ENCODE peak calls at places on chromosomes 13 and 19, in four cellular contexts. One of them, this sample, is unnamed.

GRCh38 chr13:21227917-21228316 is 51.5 kb downstream of the MRPL57 start:
- DNase-seq in fibroblast of the aortic adventitia: no peak
- DNase-seq in fibroblast of mammary gland: no peak
- DNase-seq in PC-3: no peak
- DNase-seq in this sample: no peak

GRCh38 chr13:73025212-73026012 is 33.4 kb upstream of the KLF5 start:
- DNase-seq in PC-3: no peak
- DNase-seq in fibroblast of the aortic adventitia: peak
- DNase-seq in fibroblast of mammary gland: peak
- DNase-seq in this sample: no peak

GRCh38 chr13:44474122-44474910 is 100.7 kb downstream of the SERP2 start:
- DNase-seq in PC-3: peak
- DNase-seq in fibroblast of the aortic adventitia: peak
- DNase-seq in fibroblast of mammary gland: peak
- DNase-seq in this sample: no peak

GRCh38 chr13:101454767-101455166 is 2.3 kb downstream of the ITGBL1 start:
- DNase-seq in fibroblast of the aortic adventitia: peak
- DNase-seq in fibroblast of mammary gland: no peak
- DNase-seq in PC-3: peak
- DNase-seq in this sample: no peak

GRCh38 chr13:50200988-50201387 is 185.7 kb downstream of the KCNRG start:
- DNase-seq in fibroblast of mammary gland: no peak
- DNase-seq in fibroblast of the aortic adventitia: peak
- DNase-seq in PC-3: no peak
- DNase-seq in this sample: no peak

GRCh38 chr19:34484328-34484727 is 2.8 kb downstream of the WTIP start:
- DNase-seq in fibroblast of the aortic adventitia: no peak
- DNase-seq in PC-3: no peak
- DNase-seq in fibroblast of mammary gland: no peak
- DNase-seq in this sample: no peak

GRCh38 chr13:91200486-91200885 is 147.0 kb upstream of the MIR17HG start:
- DNase-seq in fibroblast of the aortic adventitia: no peak
- DNase-seq in PC-3: no peak
- DNase-seq in fibroblast of mammary gland: no peak
- DNase-seq in this sample: no peak

GRCh38 chr19:30236587-30236986 is 135.6 kb upstream of the ZNF536 start:
- DNase-seq in fibroblast of the aortic adventitia: no peak
- DNase-seq in fibroblast of mammary gland: no peak
- DNase-seq in PC-3: no peak
- DNase-seq in this sample: no peak

GRCh38 chr19:41456342-41456918 is 13.5 kb downstream of the ERICH4 start:
- DNase-seq in PC-3: no peak
- DNase-seq in fibroblast of the aortic adventitia: peak
- DNase-seq in fibroblast of mammary gland: peak
- DNase-seq in this sample: no peak

GRCh38 chr13:53052675-53053074 is 24.1 kb downstream of the OLFM4 start:
- DNase-seq in fibroblast of the aortic adventitia: no peak
- DNase-seq in fibroblast of mammary gland: no peak
- DNase-seq in PC-3: no peak
- DNase-seq in this sample: no peak

GRCh38 chr13:74026753-74027152 is 107.5 kb downstream of the KLF12 start:
- DNase-seq in PC-3: peak
- DNase-seq in fibroblast of the aortic adventitia: no peak
- DNase-seq in fibroblast of mammary gland: no peak
- DNase-seq in this sample: peak

GRCh38 chr13:30798776-30799625 is 63.7 kb downstream of the ALOX5AP start:
- DNase-seq in fibroblast of the aortic adventitia: no peak
- DNase-seq in fibroblast of mammary gland: no peak
- DNase-seq in PC-3: no peak
- DNase-seq in this sample: no peak

GRCh38 chr13:73596382-73596781 is 537.6 kb downstream of the KLF5 start:
- DNase-seq in PC-3: no peak
- DNase-seq in fibroblast of the aortic adventitia: no peak
- DNase-seq in fibroblast of mammary gland: no peak
- DNase-seq in this sample: peak

GRCh38 chr19:21256722-21257121 is 72.5 kb downstream of the ZNF708 start:
- DNase-seq in fibroblast of mammary gland: peak
- DNase-seq in fibroblast of the aortic adventitia: peak
- DNase-seq in PC-3: no peak
- DNase-seq in this sample: peak

GRCh38 chr19:45251452-45252354 is 632 bp downstream of the MARK4 start:
- DNase-seq in PC-3: no peak
- DNase-seq in fibroblast of mammary gland: no peak
- DNase-seq in fibroblast of the aortic adventitia: peak
- DNase-seq in this sample: no peak

GRCh38 chr13:113537909-113538688 is 46.5 kb upstream of the TFDP1 start:
- DNase-seq in fibroblast of the aortic adventitia: no peak
- DNase-seq in fibroblast of mammary gland: no peak
- DNase-seq in PC-3: no peak
- DNase-seq in this sample: no peak

GRCh38 chr19:378706-379105 is 30.2 kb downstream of the C2CD4C start:
- DNase-seq in fibroblast of the aortic adventitia: no peak
- DNase-seq in fibroblast of mammary gland: no peak
- DNase-seq in PC-3: no peak
- DNase-seq in this sample: no peak

GRCh38 chr19:11136400-11137101 is 19.0 kb downstream of the SPC24 start:
- DNase-seq in fibroblast of the aortic adventitia: no peak
- DNase-seq in fibroblast of mammary gland: no peak
- DNase-seq in PC-3: no peak
- DNase-seq in this sample: no peak

GRCh38 chr19:11005521-11005920 is 44.7 kb downstream of the SMARCA4 start:
- DNase-seq in fibroblast of mammary gland: no peak
- DNase-seq in PC-3: no peak
- DNase-seq in fibroblast of the aortic adventitia: no peak
- DNase-seq in this sample: no peak

GRCh38 chr13:86087241-86087640 is 288.0 kb upstream of the SLITRK6 start:
- DNase-seq in fibroblast of the aortic adventitia: no peak
- DNase-seq in PC-3: peak
- DNase-seq in fibroblast of mammary gland: peak
- DNase-seq in this sample: no peak

GRCh38 chr19:47021536-47022139 is 2.0 kb downstream of the NPAS1 start:
- DNase-seq in fibroblast of mammary gland: no peak
- DNase-seq in fibroblast of the aortic adventitia: no peak
- DNase-seq in PC-3: no peak
- DNase-seq in this sample: no peak

GRCh38 chr19:45506991-45507863 is at the start of gene VASP:
- DNase-seq in PC-3: peak
- DNase-seq in fibroblast of the aortic adventitia: peak
- DNase-seq in fibroblast of mammary gland: peak
- DNase-seq in this sample: peak

GRCh38 chr13:28620011-28620830 is 38.7 kb upstream of the POMP start:
- DNase-seq in PC-3: no peak
- DNase-seq in fibroblast of the aortic adventitia: no peak
- DNase-seq in fibroblast of mammary gland: no peak
- DNase-seq in this sample: no peak

GRCh38 chr19:48556163-48556562 is 4.2 kb downstream of the SULT2B1 start:
- DNase-seq in fibroblast of mammary gland: peak
- DNase-seq in PC-3: peak
- DNase-seq in fibroblast of the aortic adventitia: peak
- DNase-seq in this sample: no peak

GRCh38 chr13:72120632-72121031 is 253.6 kb upstream of the DACH1 start:
- DNase-seq in fibroblast of the aortic adventitia: no peak
- DNase-seq in fibroblast of mammary gland: no peak
- DNase-seq in PC-3: no peak
- DNase-seq in this sample: no peak

GRCh38 chr13:59906413-59907027 is 257.2 kb downstream of the DIAPH3 start:
- DNase-seq in fibroblast of the aortic adventitia: peak
- DNase-seq in PC-3: peak
- DNase-seq in fibroblast of mammary gland: peak
- DNase-seq in this sample: peak

GRCh38 chr19:45402469-45403070 is 2.3 kb downstream of the PPP1R13L start:
- DNase-seq in PC-3: no peak
- DNase-seq in fibroblast of mammary gland: no peak
- DNase-seq in fibroblast of the aortic adventitia: no peak
- DNase-seq in this sample: no peak

GRCh38 chr13:24270639-24271131 is 38.7 kb upstream of the C1QTNF9 start:
- DNase-seq in fibroblast of mammary gland: peak
- DNase-seq in fibroblast of the aortic adventitia: peak
- DNase-seq in PC-3: no peak
- DNase-seq in this sample: peak

GRCh38 chr13:109787135-109787954 is 962 bp upstream of the IRS2 start:
- DNase-seq in fibroblast of mammary gland: peak
- DNase-seq in PC-3: peak
- DNase-seq in fibroblast of the aortic adventitia: no peak
- DNase-seq in this sample: no peak

GRCh38 chr13:75326173-75327131 is 155.5 kb downstream of the TBC1D4 start:
- DNase-seq in fibroblast of the aortic adventitia: peak
- DNase-seq in PC-3: no peak
- DNase-seq in fibroblast of mammary gland: peak
- DNase-seq in this sample: peak

GRCh38 chr13:36673838-36674326 is at the start of gene SERTM1:
- DNase-seq in fibroblast of the aortic adventitia: peak
- DNase-seq in fibroblast of mammary gland: peak
- DNase-seq in PC-3: no peak
- DNase-seq in this sample: no peak

DNA sequence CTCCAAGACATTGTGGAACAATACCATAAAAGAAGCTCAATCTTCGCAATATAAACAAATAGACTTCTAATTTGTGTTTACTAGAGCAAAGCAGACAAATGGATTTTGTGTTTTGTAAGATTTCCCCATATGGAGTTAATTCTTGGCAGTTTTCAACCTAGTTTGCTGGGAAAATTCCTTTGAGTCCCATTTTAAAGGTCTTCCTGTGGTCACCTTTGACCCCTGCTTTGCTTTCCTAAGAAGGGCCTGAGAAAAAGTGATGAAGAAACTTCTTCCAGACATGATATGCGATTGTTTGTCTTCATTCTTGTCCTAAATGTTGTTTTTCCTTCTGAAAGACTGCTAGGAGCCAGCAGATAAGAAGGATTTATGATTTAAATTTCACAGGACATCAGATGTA is 276.5 kb downstream of the LHFPL6 start:
- DNase-seq in PC-3: no peak
- DNase-seq in fibroblast of the aortic adventitia: no peak
- DNase-seq in fibroblast of mammary gland: peak
- DNase-seq in this sample: no peak
- H3K4me3 ChIP-seq in PC-3: no peak
- H3K4me3 ChIP-seq in fibroblast of the aortic adventitia: no peak
- H3K4me3 ChIP-seq in fibroblast of mammary gland: no peak
- H3K4me3 ChIP-seq in this sample: no peak

GRCh38 chr19:50728084-50728737 is 5.0 kb downstream of the CLEC11A start:
- DNase-seq in fibroblast of the aortic adventitia: peak
- DNase-seq in PC-3: no peak
- DNase-seq in fibroblast of mammary gland: peak
- DNase-seq in this sample: no peak
- H3K4me3 ChIP-seq in fibroblast of the aortic adventitia: no peak
- H3K4me3 ChIP-seq in PC-3: no peak
- H3K4me3 ChIP-seq in fibroblast of mammary gland: no peak
- H3K4me3 ChIP-seq in this sample: no peak

GRCh38 chr19:54573330-54573872 is at the start of gene LILRA2:
- DNase-seq in fibroblast of mammary gland: no peak
- DNase-seq in PC-3: no peak
- DNase-seq in fibroblast of the aortic adventitia: no peak
- DNase-seq in this sample: no peak

GRCh38 chr19:54574527-54575056 is 1.0 kb downstream of the LILRA2 start:
- DNase-seq in PC-3: no peak
- DNase-seq in fibroblast of the aortic adventitia: no peak
- DNase-seq in fibroblast of mammary gland: no peak
- DNase-seq in this sample: no peak

GRCh38 chr19:54574051-54574450 is 461 bp downstream of the LILRA2 start:
- DNase-seq in PC-3: no peak
- DNase-seq in fibroblast of the aortic adventitia: no peak
- DNase-seq in fibroblast of mammary gland: no peak
- DNase-seq in this sample: no peak

GRCh38 chr19:54570316-54570715 is 3.3 kb upstream of the LILRA2 start:
- DNase-seq in fibroblast of mammary gland: no peak
- DNase-seq in PC-3: no peak
- DNase-seq in fibroblast of the aortic adventitia: no peak
- DNase-seq in this sample: no peak

GRCh38 chr19:54572696-54573311 is 786 bp upstream of the LILRA2 start:
- DNase-seq in fibroblast of the aortic adventitia: no peak
- DNase-seq in PC-3: no peak
- DNase-seq in fibroblast of mammary gland: no peak
- DNase-seq in this sample: no peak
- H3K4me3 ChIP-seq in fibroblast of the aortic adventitia: no peak
- H3K4me3 ChIP-seq in PC-3: no peak
- H3K4me3 ChIP-seq in fibroblast of mammary gland: no peak
- H3K4me3 ChIP-seq in this sample: no peak

GRCh38 chr13:98143157-98143553 is 261 bp downstream of the FARP1 start:
- DNase-seq in PC-3: no peak
- DNase-seq in fibroblast of mammary gland: no peak
- DNase-seq in fibroblast of the aortic adventitia: no peak
- DNase-seq in this sample: no peak
- H3K4me3 ChIP-seq in PC-3: peak
- H3K4me3 ChIP-seq in fibroblast of mammary gland: peak
- H3K4me3 ChIP-seq in fibroblast of the aortic adventitia: peak
- H3K4me3 ChIP-seq in this sample: no peak